ENCODE peak calls at places on chromosomes 12 and 14, in ten cellular contexts. One of them, this sample, is unnamed. For H3K4me1, the result is how much of the 10 kb centered on the place peaks cover.

GRCh38 chr12:113399490-113399889 is 4.2 kb downstream of the SDS start:
- DNase-seq in fibroblast of lung: no peak
- DNase-seq in heart right ventricle: no peak
- DNase-seq in HepG2: no peak
- DNase-seq in BE2C: no peak
- DNase-seq in adipocyte: no peak
- DNase-seq in adrenal gland: no peak
- DNase-seq in PC-3: no peak
- DNase-seq in CD4-positive, CD25-positive, alpha-beta regulatory T cell: no peak
- DNase-seq in IMR-90: no peak
- DNase-seq in this sample: no peak

GRCh38 chr12:79737875-79738718 is 47.3 kb upstream of the PAWR start:
- DNase-seq in adipocyte: peak
- DNase-seq in fibroblast of lung: peak
- DNase-seq in PC-3: peak
- DNase-seq in HepG2: peak
- DNase-seq in adrenal gland: peak
- DNase-seq in CD4-positive, CD25-positive, alpha-beta regulatory T cell: peak
- DNase-seq in BE2C: peak
- DNase-seq in IMR-90: peak
- DNase-seq in heart right ventricle: peak
- DNase-seq in this sample: peak

GRCh38 chr12:6052940-6053329 is 71.5 kb downstream of the VWF start:
- DNase-seq in PC-3: no peak
- DNase-seq in CD4-positive, CD25-positive, alpha-beta regulatory T cell: no peak
- DNase-seq in HepG2: no peak
- DNase-seq in fibroblast of lung: peak
- DNase-seq in BE2C: no peak
- DNase-seq in IMR-90: peak
- DNase-seq in adrenal gland: no peak
- DNase-seq in heart right ventricle: no peak
- DNase-seq in adipocyte: no peak
- DNase-seq in this sample: no peak

GRCh38 chr12:116432321-116432750 is 126.8 kb upstream of the MAP1LC3B2 start:
- DNase-seq in BE2C: no peak
- DNase-seq in CD4-positive, CD25-positive, alpha-beta regulatory T cell: no peak
- DNase-seq in HepG2: no peak
- DNase-seq in fibroblast of lung: peak
- DNase-seq in adipocyte: peak
- DNase-seq in adrenal gland: no peak
- DNase-seq in IMR-90: peak
- DNase-seq in PC-3: no peak
- DNase-seq in heart right ventricle: no peak
- DNase-seq in this sample: peak

GRCh38 chr14:48725001-48725734 is 861.0 kb downstream of the RPS29 start:
- DNase-seq in HepG2: no peak
- DNase-seq in IMR-90: peak
- DNase-seq in heart right ventricle: no peak
- DNase-seq in fibroblast of lung: peak
- DNase-seq in PC-3: peak
- DNase-seq in adipocyte: no peak
- DNase-seq in CD4-positive, CD25-positive, alpha-beta regulatory T cell: no peak
- DNase-seq in BE2C: no peak
- DNase-seq in adrenal gland: no peak
- DNase-seq in this sample: no peak

GRCh38 chr12:34401659-34402227 is 379.4 kb downstream of the ALG10 start:
- DNase-seq in PC-3: no peak
- DNase-seq in CD4-positive, CD25-positive, alpha-beta regulatory T cell: no peak
- DNase-seq in BE2C: peak
- DNase-seq in heart right ventricle: no peak
- DNase-seq in HepG2: no peak
- DNase-seq in adipocyte: no peak
- DNase-seq in adrenal gland: no peak
- DNase-seq in IMR-90: no peak
- DNase-seq in fibroblast of lung: no peak
- DNase-seq in this sample: peak

GRCh38 chr14:62743569-62743968 is 301.7 kb downstream of the KCNH5 start:
- DNase-seq in HepG2: no peak
- DNase-seq in adrenal gland: no peak
- DNase-seq in heart right ventricle: no peak
- DNase-seq in PC-3: no peak
- DNase-seq in IMR-90: no peak
- DNase-seq in fibroblast of lung: no peak
- DNase-seq in CD4-positive, CD25-positive, alpha-beta regulatory T cell: no peak
- DNase-seq in adipocyte: no peak
- DNase-seq in BE2C: peak
- DNase-seq in this sample: no peak

GRCh38 chr12:95802482-95803264 is 12.1 kb upstream of the NTN4 start:
- DNase-seq in heart right ventricle: no peak
- DNase-seq in HepG2: peak
- DNase-seq in fibroblast of lung: peak
- DNase-seq in BE2C: no peak
- DNase-seq in adipocyte: peak
- DNase-seq in CD4-positive, CD25-positive, alpha-beta regulatory T cell: no peak
- DNase-seq in IMR-90: peak
- DNase-seq in adrenal gland: no peak
- DNase-seq in PC-3: peak
- DNase-seq in this sample: no peak

GRCh38 chr12:112844814-112845565 is 53.4 kb downstream of the RPH3A start:
- DNase-seq in fibroblast of lung: no peak
- DNase-seq in CD4-positive, CD25-positive, alpha-beta regulatory T cell: no peak
- DNase-seq in IMR-90: no peak
- DNase-seq in HepG2: no peak
- DNase-seq in BE2C: no peak
- DNase-seq in heart right ventricle: no peak
- DNase-seq in adrenal gland: no peak
- DNase-seq in adipocyte: no peak
- DNase-seq in PC-3: no peak
- DNase-seq in this sample: no peak

GRCh38 chr14:99267871-99268775 is 3.9 kb downstream of the BCL11B start:
- DNase-seq in BE2C: no peak
- DNase-seq in PC-3: no peak
- DNase-seq in IMR-90: no peak
- DNase-seq in adipocyte: no peak
- DNase-seq in CD4-positive, CD25-positive, alpha-beta regulatory T cell: peak
- DNase-seq in fibroblast of lung: no peak
- DNase-seq in HepG2: no peak
- DNase-seq in adrenal gland: no peak
- DNase-seq in heart right ventricle: no peak
- DNase-seq in this sample: no peak

GRCh38 chr14:68962681-68963080 is 16.4 kb downstream of the ACTN1 start:
- DNase-seq in CD4-positive, CD25-positive, alpha-beta regulatory T cell: no peak
- DNase-seq in BE2C: no peak
- DNase-seq in adrenal gland: no peak
- DNase-seq in PC-3: no peak
- DNase-seq in HepG2: no peak
- DNase-seq in fibroblast of lung: no peak
- DNase-seq in heart right ventricle: no peak
- DNase-seq in adipocyte: no peak
- DNase-seq in IMR-90: no peak
- DNase-seq in this sample: no peak

GRCh38 chr12:108772896-108773797 is 41.8 kb upstream of the CORO1C start:
- DNase-seq in adipocyte: no peak
- DNase-seq in adrenal gland: no peak
- DNase-seq in BE2C: no peak
- DNase-seq in heart right ventricle: no peak
- DNase-seq in fibroblast of lung: no peak
- DNase-seq in PC-3: no peak
- DNase-seq in CD4-positive, CD25-positive, alpha-beta regulatory T cell: no peak
- DNase-seq in IMR-90: no peak
- DNase-seq in HepG2: no peak
- DNase-seq in this sample: no peak

GRCh38 chr14:61460063-61460462 is 138.7 kb downstream of the PRKCH start:
- DNase-seq in BE2C: no peak
- DNase-seq in heart right ventricle: no peak
- DNase-seq in CD4-positive, CD25-positive, alpha-beta regulatory T cell: no peak
- DNase-seq in adipocyte: no peak
- DNase-seq in IMR-90: no peak
- DNase-seq in HepG2: no peak
- DNase-seq in fibroblast of lung: no peak
- DNase-seq in PC-3: peak
- DNase-seq in adrenal gland: no peak
- DNase-seq in this sample: no peak

GRCh38 chr14:90831821-90832220 is 15.6 kb upstream of the TTC7B start:
- DNase-seq in heart right ventricle: no peak
- DNase-seq in IMR-90: no peak
- DNase-seq in PC-3: no peak
- DNase-seq in CD4-positive, CD25-positive, alpha-beta regulatory T cell: no peak
- DNase-seq in adrenal gland: no peak
- DNase-seq in adipocyte: no peak
- DNase-seq in fibroblast of lung: no peak
- DNase-seq in BE2C: no peak
- DNase-seq in HepG2: no peak
- DNase-seq in this sample: no peak

GRCh38 chr12:108117163-108117849 is 11.8 kb upstream of the WSCD2 start:
- DNase-seq in adipocyte: no peak
- DNase-seq in HepG2: no peak
- DNase-seq in heart right ventricle: no peak
- DNase-seq in CD4-positive, CD25-positive, alpha-beta regulatory T cell: no peak
- DNase-seq in fibroblast of lung: no peak
- DNase-seq in adrenal gland: no peak
- DNase-seq in IMR-90: no peak
- DNase-seq in PC-3: no peak
- DNase-seq in BE2C: peak
- DNase-seq in this sample: no peak

GRCh38 chr12:13195244-13195643 is 1.3 kb upstream of the EMP1 start:
- DNase-seq in HepG2: no peak
- DNase-seq in CD4-positive, CD25-positive, alpha-beta regulatory T cell: no peak
- DNase-seq in heart right ventricle: no peak
- DNase-seq in PC-3: peak
- DNase-seq in BE2C: no peak
- DNase-seq in IMR-90: peak
- DNase-seq in adipocyte: no peak
- DNase-seq in adrenal gland: no peak
- DNase-seq in fibroblast of lung: peak
- DNase-seq in this sample: no peak

GRCh38 chr14:69471916-69472315 is 12.6 kb upstream of the PLEKHD1 start:
- DNase-seq in heart right ventricle: no peak
- DNase-seq in BE2C: no peak
- DNase-seq in adrenal gland: no peak
- DNase-seq in IMR-90: no peak
- DNase-seq in CD4-positive, CD25-positive, alpha-beta regulatory T cell: no peak
- DNase-seq in adipocyte: no peak
- DNase-seq in HepG2: no peak
- DNase-seq in fibroblast of lung: no peak
- DNase-seq in PC-3: no peak
- DNase-seq in this sample: peak

GRCh38 chr12:81128930-81129554 is 51.2 kb downstream of the ACSS3 start:
- DNase-seq in adipocyte: peak
- DNase-seq in IMR-90: peak
- DNase-seq in heart right ventricle: peak
- DNase-seq in fibroblast of lung: peak
- DNase-seq in BE2C: peak
- DNase-seq in CD4-positive, CD25-positive, alpha-beta regulatory T cell: no peak
- DNase-seq in HepG2: peak
- DNase-seq in adrenal gland: peak
- DNase-seq in PC-3: peak
- DNase-seq in this sample: peak

DNA sequence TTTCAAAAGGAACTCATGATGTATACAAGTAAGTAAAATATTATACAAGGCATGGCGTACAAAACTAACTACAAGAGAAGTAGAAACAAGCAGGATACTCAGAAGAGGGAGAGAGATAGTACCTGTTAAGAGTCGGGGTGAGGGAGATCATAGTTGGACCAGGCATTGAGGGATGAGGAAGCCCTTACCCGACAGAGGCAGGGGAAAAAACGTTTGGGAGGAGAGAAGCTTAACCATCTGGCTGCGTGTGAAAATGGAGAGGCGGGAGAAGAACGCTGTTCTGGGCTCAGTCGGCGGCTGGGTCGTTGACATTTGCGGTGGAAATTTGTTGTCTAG is 575 bp upstream of the FMNL3 start:
- DNase-seq in heart right ventricle: no peak
- DNase-seq in BE2C: no peak
- DNase-seq in fibroblast of lung: no peak
- DNase-seq in IMR-90: no peak
- DNase-seq in CD4-positive, CD25-positive, alpha-beta regulatory T cell: no peak
- DNase-seq in HepG2: no peak
- DNase-seq in PC-3: no peak
- DNase-seq in adipocyte: no peak
- DNase-seq in adrenal gland: no peak
- DNase-seq in this sample: no peak
- H3K4me1 ChIP-seq in heart right ventricle: under half
- H3K4me1 ChIP-seq in BE2C: under half
- H3K4me1 ChIP-seq in fibroblast of lung: under half
- H3K4me1 ChIP-seq in IMR-90: under half
- H3K4me1 ChIP-seq in CD4-positive, CD25-positive, alpha-beta regulatory T cell: under half
- H3K4me1 ChIP-seq in HepG2: under half
- H3K4me1 ChIP-seq in PC-3: under half
- H3K4me1 ChIP-seq in adipocyte: under half
- H3K4me1 ChIP-seq in adrenal gland: under half
- H3K4me1 ChIP-seq in this sample: under half

DNA sequence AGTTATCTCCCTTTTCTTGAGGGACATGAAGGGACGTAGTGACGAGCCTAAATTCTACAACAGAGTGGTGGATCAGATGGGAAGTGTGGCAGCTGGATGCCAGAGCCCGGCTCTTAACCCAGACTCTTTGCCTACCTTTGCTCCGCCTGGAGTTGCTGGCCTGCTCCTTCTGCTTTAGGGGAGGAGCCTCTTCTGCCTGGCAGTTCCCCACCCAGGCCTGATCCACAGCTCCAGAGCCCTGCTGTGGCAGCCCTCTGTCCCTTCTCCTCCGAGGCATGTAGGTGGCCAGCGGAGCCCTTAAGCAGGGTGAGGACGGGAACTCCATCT is 2.3 kb upstream of the PRPH start:
- DNase-seq in PC-3: no peak
- DNase-seq in HepG2: no peak
- DNase-seq in heart right ventricle: no peak
- DNase-seq in adipocyte: no peak
- DNase-seq in adrenal gland: no peak
- DNase-seq in fibroblast of lung: no peak
- DNase-seq in IMR-90: no peak
- DNase-seq in BE2C: peak
- DNase-seq in CD4-positive, CD25-positive, alpha-beta regulatory T cell: no peak
- DNase-seq in this sample: no peak
- H3K4me3 ChIP-seq in PC-3: no peak
- H3K4me3 ChIP-seq in HepG2: no peak
- H3K4me3 ChIP-seq in heart right ventricle: no peak
- H3K4me3 ChIP-seq in adipocyte: no peak
- H3K4me3 ChIP-seq in adrenal gland: no peak
- H3K4me3 ChIP-seq in fibroblast of lung: no peak
- H3K4me3 ChIP-seq in IMR-90: no peak
- H3K4me3 ChIP-seq in BE2C: peak
- H3K4me3 ChIP-seq in CD4-positive, CD25-positive, alpha-beta regulatory T cell: no peak
- H3K4me3 ChIP-seq in this sample: no peak

GRCh38 chr14:64510825-64511679 is 6.5 kb downstream of the ZBTB1 start:
- DNase-seq in IMR-90: peak
- DNase-seq in adipocyte: peak
- DNase-seq in HepG2: peak
- DNase-seq in heart right ventricle: peak
- DNase-seq in BE2C: peak
- DNase-seq in fibroblast of lung: peak
- DNase-seq in PC-3: peak
- DNase-seq in adrenal gland: peak
- DNase-seq in CD4-positive, CD25-positive, alpha-beta regulatory T cell: peak
- DNase-seq in this sample: peak
- H3K4me1 ChIP-seq in IMR-90: under half
- H3K4me1 ChIP-seq in adipocyte: half or more
- H3K4me1 ChIP-seq in HepG2: half or more
- H3K4me1 ChIP-seq in heart right ventricle: half or more
- H3K4me1 ChIP-seq in BE2C: under half
- H3K4me1 ChIP-seq in fibroblast of lung: under half
- H3K4me1 ChIP-seq in PC-3: half or more
- H3K4me1 ChIP-seq in adrenal gland: under half
- H3K4me1 ChIP-seq in CD4-positive, CD25-positive, alpha-beta regulatory T cell: half or more
- H3K4me1 ChIP-seq in this sample: half or more

GRCh38 chr12:31362115-31362758 is 36.3 kb upstream of the SINHCAF start:
- DNase-seq in CD4-positive, CD25-positive, alpha-beta regulatory T cell: no peak
- DNase-seq in HepG2: peak
- DNase-seq in adrenal gland: no peak
- DNase-seq in adipocyte: no peak
- DNase-seq in heart right ventricle: no peak
- DNase-seq in PC-3: no peak
- DNase-seq in BE2C: no peak
- DNase-seq in fibroblast of lung: no peak
- DNase-seq in IMR-90: no peak
- DNase-seq in this sample: no peak
- H3K4me3 ChIP-seq in CD4-positive, CD25-positive, alpha-beta regulatory T cell: no peak
- H3K4me3 ChIP-seq in HepG2: peak
- H3K4me3 ChIP-seq in adrenal gland: no peak
- H3K4me3 ChIP-seq in adipocyte: no peak
- H3K4me3 ChIP-seq in heart right ventricle: no peak
- H3K4me3 ChIP-seq in PC-3: no peak
- H3K4me3 ChIP-seq in BE2C: no peak
- H3K4me3 ChIP-seq in fibroblast of lung: no peak
- H3K4me3 ChIP-seq in IMR-90: no peak
- H3K4me3 ChIP-seq in this sample: no peak